ENCODE peak calls at places on chromosome 7, in five cellular contexts. One of them, this sample, is unnamed.

GRCh38 chr7:24812313-24812945 is 55.2 kb upstream of the GSDME start:
- DNase-seq in A549: peak; percentile 40
- DNase-seq in sigmoid colon: no peak
- DNase-seq in suprapubic skin: no peak
- DNase-seq in ovary: peak; percentile 60
- DNase-seq in this sample: peak; percentile 66

GRCh38 chr7:68547794-68548193 is 1050.5 kb upstream of the AUTS2 start:
- DNase-seq in A549: peak; percentile 54
- DNase-seq in sigmoid colon: no peak
- DNase-seq in suprapubic skin: no peak
- DNase-seq in ovary: no peak
- DNase-seq in this sample: no peak

GRCh38 chr7:26066736-26067135 is 85.3 kb upstream of the NFE2L3 start:
- DNase-seq in A549: no peak
- DNase-seq in sigmoid colon: no peak
- DNase-seq in suprapubic skin: no peak
- DNase-seq in ovary: no peak
- DNase-seq in this sample: no peak

GRCh38 chr7:30612658-30613265 is 18.1 kb downstream of the GARS1 start:
- DNase-seq in A549: no peak
- DNase-seq in sigmoid colon: no peak
- DNase-seq in suprapubic skin: no peak
- DNase-seq in ovary: no peak
- DNase-seq in this sample: no peak

GRCh38 chr7:157540020-157540419 is 203.2 kb downstream of the DNAJB6 start:
- DNase-seq in A549: no peak
- DNase-seq in sigmoid colon: peak; percentile 46
- DNase-seq in suprapubic skin: peak; percentile 40
- DNase-seq in ovary: no peak
- DNase-seq in this sample: no peak

GRCh38 chr7:23106491-23106800 is 861 bp downstream of the KLHL7 start:
- DNase-seq in A549: no peak
- DNase-seq in sigmoid colon: no peak
- DNase-seq in suprapubic skin: no peak
- DNase-seq in ovary: no peak
- DNase-seq in this sample: peak; percentile 28

GRCh38 chr7:235576-236395 is 43.4 kb downstream of the FAM20C start:
- DNase-seq in A549: no peak
- DNase-seq in sigmoid colon: peak; percentile 87
- DNase-seq in suprapubic skin: no peak
- DNase-seq in ovary: peak; percentile 76
- DNase-seq in this sample: peak; percentile 91

GRCh38 chr7:82778021-82778420 is 334.4 kb upstream of the CACNA2D1 start:
- DNase-seq in A549: no peak
- DNase-seq in sigmoid colon: no peak
- DNase-seq in suprapubic skin: no peak
- DNase-seq in ovary: no peak
- DNase-seq in this sample: no peak

GRCh38 chr7:158720107-158720506 is 15.5 kb upstream of the NCAPG2 start:
- DNase-seq in A549: no peak
- DNase-seq in sigmoid colon: no peak
- DNase-seq in suprapubic skin: no peak
- DNase-seq in ovary: no peak
- DNase-seq in this sample: no peak

GRCh38 chr7:141369422-141369821 is 181.8 kb upstream of the AGK start:
- DNase-seq in A549: no peak
- DNase-seq in sigmoid colon: no peak
- DNase-seq in suprapubic skin: no peak
- DNase-seq in ovary: no peak
- DNase-seq in this sample: no peak

GRCh38 chr7:414681-415560 is 104.7 kb downstream of the PDGFA start:
- DNase-seq in A549: no peak
- DNase-seq in sigmoid colon: peak; percentile 46
- DNase-seq in suprapubic skin: peak; percentile 56
- DNase-seq in ovary: peak; percentile 12
- DNase-seq in this sample: no peak

GRCh38 chr7:39324134-39324760 is 242.0 kb upstream of the YAE1 start:
- DNase-seq in A549: no peak
- DNase-seq in sigmoid colon: no peak
- DNase-seq in suprapubic skin: no peak
- DNase-seq in ovary: no peak
- DNase-seq in this sample: no peak

GRCh38 chr7:372546-372938 is 82.6 kb downstream of the FOXL3 start:
- DNase-seq in A549: no peak
- DNase-seq in sigmoid colon: no peak
- DNase-seq in suprapubic skin: peak; percentile 57
- DNase-seq in ovary: peak; percentile 15
- DNase-seq in this sample: no peak

GRCh38 chr7:70698219-70698832 is 433.6 kb upstream of the GALNT17 start:
- DNase-seq in A549: peak; percentile 55
- DNase-seq in sigmoid colon: no peak
- DNase-seq in suprapubic skin: no peak
- DNase-seq in ovary: no peak
- DNase-seq in this sample: no peak

GRCh38 chr7:19728731-19729130 is 19.9 kb upstream of the POLR1F start:
- DNase-seq in A549: no peak
- DNase-seq in sigmoid colon: no peak
- DNase-seq in suprapubic skin: no peak
- DNase-seq in ovary: no peak
- DNase-seq in this sample: no peak

GRCh38 chr7:66114743-66115727 is at the start of gene CRCP:
- DNase-seq in A549: peak; percentile 77
- DNase-seq in sigmoid colon: peak; percentile 91
- DNase-seq in suprapubic skin: peak; percentile 90
- DNase-seq in ovary: peak; percentile 84
- DNase-seq in this sample: peak; percentile 84

GRCh38 chr7:92461027-92462003 is 14.0 kb downstream of the GATAD1 start:
- DNase-seq in A549: peak; percentile 61
- DNase-seq in sigmoid colon: no peak
- DNase-seq in suprapubic skin: no peak
- DNase-seq in ovary: no peak
- DNase-seq in this sample: no peak

GRCh38 chr7:115357213-115357999 is 435.5 kb downstream of the MDFIC start:
- DNase-seq in A549: no peak
- DNase-seq in sigmoid colon: no peak
- DNase-seq in suprapubic skin: no peak
- DNase-seq in ovary: no peak
- DNase-seq in this sample: no peak

GRCh38 chr7:13988765-13989137 is 715 bp downstream of the ETV1 start:
- DNase-seq in A549: no peak
- DNase-seq in sigmoid colon: no peak
- DNase-seq in suprapubic skin: peak; percentile 58
- DNase-seq in ovary: no peak
- DNase-seq in this sample: no peak

GRCh38 chr7:144024213-144024612 is 24.1 kb downstream of the OR6B1 start:
- DNase-seq in A549: no peak
- DNase-seq in sigmoid colon: no peak
- DNase-seq in suprapubic skin: no peak
- DNase-seq in ovary: no peak
- DNase-seq in this sample: no peak

GRCh38 chr7:83161851-83162401 is 758 bp downstream of the PCLO start:
- DNase-seq in A549: no peak
- DNase-seq in sigmoid colon: no peak
- DNase-seq in suprapubic skin: no peak
- DNase-seq in ovary: no peak
- DNase-seq in this sample: no peak

GRCh38 chr7:5546626-5547025 is 123.0 kb upstream of the TNRC18 start:
- DNase-seq in A549: no peak
- DNase-seq in sigmoid colon: no peak
- DNase-seq in suprapubic skin: no peak
- DNase-seq in ovary: no peak
- DNase-seq in this sample: peak; percentile 72

GRCh38 chr7:46525876-46526275 is 604.8 kb upstream of the IGFBP3 start:
- DNase-seq in A549: peak; percentile 29
- DNase-seq in sigmoid colon: no peak
- DNase-seq in suprapubic skin: no peak
- DNase-seq in ovary: no peak
- DNase-seq in this sample: no peak

GRCh38 chr7:134850048-134850447 is 70.6 kb downstream of the CALD1 start:
- DNase-seq in A549: no peak
- DNase-seq in sigmoid colon: no peak
- DNase-seq in suprapubic skin: no peak
- DNase-seq in ovary: no peak
- DNase-seq in this sample: no peak
- TF ChIP-seq EP300 in A549: no peak
- TF ChIP-seq EP300 in sigmoid colon: peak; percentile 80
- TF ChIP-seq EP300 in suprapubic skin: no peak
- TF ChIP-seq EP300 in ovary: no peak
- TF ChIP-seq EP300 in this sample: no peak

DNA sequence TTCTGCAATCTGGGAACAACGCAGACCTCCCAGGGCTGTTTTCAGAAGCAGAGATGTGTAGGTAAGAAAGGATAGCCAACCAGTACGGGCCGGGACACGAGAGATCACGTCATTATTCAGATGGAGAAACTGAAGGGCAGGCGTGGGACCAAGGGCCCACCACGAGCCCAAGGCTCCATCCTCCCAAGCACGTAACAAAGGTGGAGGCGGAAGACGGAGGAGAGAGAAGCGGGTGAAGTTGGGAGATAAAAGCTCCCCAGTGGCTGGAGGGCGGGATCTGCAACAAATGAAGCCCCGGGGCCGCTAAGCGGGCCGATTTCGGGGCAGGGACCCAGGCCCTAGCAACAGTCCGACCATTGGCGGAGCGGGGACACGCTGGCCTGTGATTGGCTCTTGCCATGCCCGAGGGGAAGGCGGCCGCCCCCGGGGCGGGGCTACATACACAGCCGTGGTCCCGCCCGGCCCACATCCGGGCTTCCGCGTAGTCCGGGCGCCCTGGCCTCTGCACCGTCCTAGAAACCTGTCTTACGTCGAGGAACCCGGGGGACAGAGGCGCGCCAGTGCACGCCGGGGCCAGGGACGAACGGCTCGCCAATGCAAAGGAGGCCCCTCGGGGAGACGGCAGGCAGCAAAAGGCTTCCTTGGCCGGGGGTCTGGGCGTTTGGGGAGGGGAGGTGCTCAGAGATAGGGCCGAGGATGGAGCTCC is 15.5 kb downstream of the HSPB1 start:
- DNase-seq in A549: peak; percentile 96
- DNase-seq in sigmoid colon: peak; percentile 99
- DNase-seq in suprapubic skin: peak; percentile 97
- DNase-seq in ovary: peak; percentile 96
- DNase-seq in this sample: peak; percentile 98
- TF ChIP-seq EP300 in A549: no peak
- TF ChIP-seq EP300 in sigmoid colon: no peak
- TF ChIP-seq EP300 in suprapubic skin: no peak
- TF ChIP-seq EP300 in ovary: no peak
- TF ChIP-seq EP300 in this sample: no peak

GRCh38 chr7:131336956-131337355 is 9.3 kb downstream of the MKLN1 start:
- DNase-seq in A549: peak; percentile 60
- DNase-seq in sigmoid colon: no peak
- DNase-seq in suprapubic skin: no peak
- DNase-seq in ovary: no peak
- DNase-seq in this sample: no peak

GRCh38 chr7:131341690-131342089 is 14.0 kb downstream of the MKLN1 start:
- DNase-seq in A549: no peak
- DNase-seq in sigmoid colon: no peak
- DNase-seq in suprapubic skin: no peak
- DNase-seq in ovary: no peak
- DNase-seq in this sample: no peak

GRCh38 chr7:131335639-131336400 is 8.1 kb downstream of the MKLN1 start:
- DNase-seq in A549: no peak
- DNase-seq in sigmoid colon: no peak
- DNase-seq in suprapubic skin: no peak
- DNase-seq in ovary: no peak
- DNase-seq in this sample: no peak

GRCh38 chr7:131338173-131338572 is 10.5 kb downstream of the MKLN1 start:
- DNase-seq in A549: no peak
- DNase-seq in sigmoid colon: no peak
- DNase-seq in suprapubic skin: no peak
- DNase-seq in ovary: no peak
- DNase-seq in this sample: no peak

GRCh38 chr7:131338990-131339389 is 11.3 kb downstream of the MKLN1 start:
- DNase-seq in A549: no peak
- DNase-seq in sigmoid colon: no peak
- DNase-seq in suprapubic skin: no peak
- DNase-seq in ovary: no peak
- DNase-seq in this sample: no peak
- TF ChIP-seq EP300 in A549: no peak
- TF ChIP-seq EP300 in sigmoid colon: no peak
- TF ChIP-seq EP300 in suprapubic skin: no peak
- TF ChIP-seq EP300 in ovary: no peak
- TF ChIP-seq EP300 in this sample: no peak

GRCh38 chr7:80357530-80357929 is 154.3 kb downstream of the GNAT3 start:
- DNase-seq in A549: no peak
- DNase-seq in sigmoid colon: no peak
- DNase-seq in suprapubic skin: no peak
- DNase-seq in ovary: no peak
- DNase-seq in this sample: no peak
- TF ChIP-seq EP300 in A549: no peak
- TF ChIP-seq EP300 in sigmoid colon: no peak
- TF ChIP-seq EP300 in suprapubic skin: no peak
- TF ChIP-seq EP300 in ovary: no peak
- TF ChIP-seq EP300 in this sample: no peak

GRCh38 chr7:38229386-38229785 is 44.0 kb downstream of the TARP start:
- DNase-seq in A549: no peak
- DNase-seq in sigmoid colon: no peak
- DNase-seq in suprapubic skin: no peak
- DNase-seq in ovary: no peak
- DNase-seq in this sample: no peak
- TF ChIP-seq EP300 in A549: no peak
- TF ChIP-seq EP300 in sigmoid colon: no peak
- TF ChIP-seq EP300 in suprapubic skin: no peak
- TF ChIP-seq EP300 in ovary: no peak
- TF ChIP-seq EP300 in this sample: no peak

This sample was measured in stomach.